ENCODE peak calls at places on chromosomes 16 and 17, in seven cellular contexts. Y is tibial artery, Q is colonic mucosa, M is endodermal cell, S is gastrocnemius medialis, N is bronchial epithelial cell, V is fibroblast of the aortic adventitia. C is an unnamed sample.

GRCh38 chr17:45119964-45120363 is 12.4 kb downstream of the PLCD3 start:
- DNase-seq in Y (no peak), Q (no peak), M (no peak), S (no peak), N (no peak), V (no peak), C (no peak)

GRCh38 chr17:73027130-73027741 is 65.3 kb downstream of the SLC39A11 start:
- DNase-seq in Y (no peak), Q (no peak), M (no peak), S (no peak), N (no peak), V (peak), C (peak)

GRCh38 chr17:65754641-65755040 is 193.2 kb upstream of the AXIN2 start:
- DNase-seq in Y (no peak), Q (no peak), M (no peak), S (no peak), N (peak), V (no peak), C (no peak)

GRCh38 chr17:49612721-49613120 is 37.0 kb downstream of the NXPH3 start:
- DNase-seq in Y (no peak), Q (no peak), M (no peak), S (no peak), N (peak), V (no peak), C (peak)

GRCh38 chr17:82245144-82246039 is 16.6 kb downstream of the SLC16A3 start:
- DNase-seq in Y (no peak), Q (no peak), M (peak), S (no peak), N (peak), V (no peak), C (no peak)

GRCh38 chr16:56589141-56590039 is at the start of gene MT3:
- DNase-seq in Y (no peak), Q (peak), M (peak), S (no peak), N (no peak), V (no peak), C (no peak)

GRCh38 chr16:1964046-1964505 is 550 bp downstream of the RPS2 start:
- DNase-seq in Y (no peak), Q (peak), M (no peak), S (no peak), N (no peak), V (peak), C (peak)

GRCh38 chr17:27927781-27928180 is 34.6 kb upstream of the LYRM9 start:
- DNase-seq in Y (no peak), Q (no peak), M (no peak), S (no peak), N (no peak), V (no peak), C (no peak)

GRCh38 chr16:51416921-51417320 is 265.9 kb upstream of the SALL1 start:
- DNase-seq in Y (no peak), Q (no peak), M (no peak), S (no peak), N (no peak), V (peak), C (no peak)

GRCh38 chr17:32445075-32445427 is 741 bp downstream of the PSMD11 start:
- DNase-seq in Y (no peak), Q (peak), M (peak), S (peak), N (peak), V (peak), C (peak)

GRCh38 chr17:9991351-9991750 is 86.3 kb upstream of the RCVRN start:
- DNase-seq in Y (no peak), Q (no peak), M (no peak), S (no peak), N (no peak), V (no peak), C (no peak)

GRCh38 chr17:7441202-7441705 is 1.9 kb downstream of the FGF11 start:
- DNase-seq in Y (no peak), Q (no peak), M (peak), S (no peak), N (no peak), V (peak), C (no peak)

GRCh38 chr17:41567317-41567716 is 4.5 kb downstream of the KRT9 start:
- DNase-seq in Y (no peak), Q (no peak), M (no peak), S (no peak), N (no peak), V (no peak), C (no peak)

GRCh38 chr17:48470388-48471034 is 40.5 kb upstream of the SKAP1 start:
- DNase-seq in Y (no peak), Q (no peak), M (no peak), S (no peak), N (no peak), V (peak), C (peak)
- TF ChIP-seq CTCF in Y (no peak), Q (no peak), M (peak), S (no peak), N (no peak), V (peak), C (peak)

GRCh38 chr17:34306466-34306865 is 12.8 kb upstream of the CCL8 start:
- DNase-seq in Y (no peak), Q (no peak), M (peak), S (peak), N (peak), V (peak), C (peak)

GRCh38 chr17:34308376-34308775 is 10.9 kb upstream of the CCL8 start:
- DNase-seq in Y (no peak), Q (no peak), M (no peak), S (no peak), N (no peak), V (peak), C (no peak)

GRCh38 chr17:34305606-34306005 is 13.6 kb upstream of the CCL8 start:
- DNase-seq in Y (no peak), Q (no peak), M (no peak), S (no peak), N (no peak), V (peak), C (no peak)

GRCh38 chr17:34305061-34305460 is 14.2 kb upstream of the CCL8 start:
- DNase-seq in Y (no peak), Q (no peak), M (no peak), S (no peak), N (no peak), V (no peak), C (no peak)

DNA sequence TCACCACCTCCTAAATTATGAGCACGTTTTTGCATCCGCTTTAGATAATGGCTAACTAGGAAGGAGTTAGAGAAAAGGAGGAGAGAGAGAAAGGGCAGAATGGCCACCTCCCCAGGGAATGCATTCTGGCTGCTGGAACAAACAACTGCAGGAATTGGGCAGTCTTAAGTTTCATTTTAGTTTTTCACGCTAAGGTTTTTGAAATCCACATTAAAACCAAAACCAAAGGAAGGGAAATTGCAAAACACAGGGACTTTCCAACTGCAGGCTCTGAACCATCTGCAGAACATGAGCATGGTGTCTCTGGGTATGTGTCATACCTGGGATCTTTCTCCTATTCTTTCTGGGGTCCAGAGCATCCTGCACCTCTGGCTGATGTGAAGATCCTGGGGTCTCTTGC is 12.1 kb upstream of the CCL8 start:
- DNase-seq in Y (no peak), Q (no peak), M (no peak), S (peak), N (no peak), V (peak), C (peak)
- H3K4me3 ChIP-seq in Y (no peak), Q (no peak), M (no peak), S (no peak), N (no peak), V (no peak), C (no peak)

DNA sequence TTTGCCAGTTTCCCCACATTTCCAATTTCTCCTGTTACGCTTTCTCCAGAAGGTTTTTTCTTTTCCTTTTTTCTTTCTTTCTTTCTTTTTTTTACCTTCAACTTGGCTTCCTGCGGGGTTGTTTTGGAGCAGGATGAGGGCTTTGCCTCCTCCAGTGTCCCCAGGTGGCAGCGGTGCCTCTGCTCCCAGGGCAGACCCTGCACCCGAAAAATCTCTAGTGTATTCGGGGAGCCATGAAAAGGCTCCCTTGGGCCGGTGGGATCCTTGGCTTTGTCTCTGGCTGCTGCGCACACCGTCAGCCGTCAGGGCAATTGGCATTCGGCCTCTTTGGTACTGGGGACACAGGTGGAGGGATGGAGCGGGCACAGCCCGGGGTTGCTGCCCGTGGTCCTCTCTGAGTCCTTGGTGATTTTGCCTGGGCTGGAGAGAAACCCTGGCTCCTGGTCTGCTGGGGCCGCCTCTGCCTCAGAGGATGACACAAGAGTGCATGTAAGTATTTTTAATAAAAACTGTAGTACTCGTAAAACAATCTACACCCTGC is 846 bp downstream of the ITGB3 start:
- DNase-seq in Y (no peak), Q (no peak), M (peak), S (no peak), N (no peak), V (no peak), C (no peak)
- TF ChIP-seq CTCF in Y (no peak), Q (no peak), M (no peak), S (no peak), N (no peak), V (no peak), C (no peak)

GRCh38 chr16:70711211-70711978 is 25.5 kb upstream of the MTSS2 start:
- DNase-seq in Y (no peak), Q (no peak), M (no peak), S (no peak), N (no peak), V (no peak), C (no peak)

GRCh38 chr16:70709961-70710360 is 24.1 kb upstream of the MTSS2 start:
- DNase-seq in Y (no peak), Q (no peak), M (no peak), S (no peak), N (no peak), V (no peak), C (no peak)

GRCh38 chr16:70709457-70709856 is 23.6 kb upstream of the MTSS2 start:
- DNase-seq in Y (no peak), Q (no peak), M (no peak), S (no peak), N (no peak), V (no peak), C (no peak)

GRCh38 chr16:70712359-70712758 is 26.5 kb upstream of the MTSS2 start:
- DNase-seq in Y (no peak), Q (no peak), M (no peak), S (no peak), N (no peak), V (no peak), C (no peak)

GRCh38 chr16:70710422-70711210 is 24.8 kb upstream of the MTSS2 start:
- DNase-seq in Y (no peak), Q (no peak), M (no peak), S (no peak), N (no peak), V (no peak), C (no peak)
- H3K4me3 ChIP-seq in Y (no peak), Q (no peak), M (no peak), S (no peak), N (no peak), V (no peak), C (no peak)

GRCh38 chr17:30600830-30601494 is 123.8 kb downstream of the GOSR1 start:
- DNase-seq in Y (no peak), Q (peak), M (no peak), S (no peak), N (peak), V (peak), C (peak)
- TF ChIP-seq CTCF in Y (no peak), Q (no peak), M (no peak), S (no peak), N (no peak), V (no peak), C (no peak)

GRCh38 chr16:11390573-11391495 is 45.6 kb downstream of the RMI2 start:
- DNase-seq in Y (peak), Q (no peak), M (peak), S (no peak), N (peak), V (no peak), C (no peak)
- H3K4me3 ChIP-seq in Y (no peak), Q (no peak), M (no peak), S (no peak), N (no peak), V (no peak), C (no peak)

GRCh38 chr17:164536-165235 is 16.8 kb downstream of the DOC2B start:
- DNase-seq in Y (no peak), Q (peak), M (peak), S (no peak), N (peak), V (peak), C (peak)
- TF ChIP-seq CTCF in Y (peak), Q (peak), M (peak), S (peak), N (peak), V (peak), C (peak)

C was measured in fibroblast of villous mesenchyme.